ENCODE peak calls at places on chromosomes 11 and 22, in nine cellular contexts. One of them, this sample, is unnamed.

GRCh38 chr11:101863361-101863760 is 51.4 kb upstream of the CEP126 start:
- DNase-seq in NCI-H460: no peak
- DNase-seq in skeletal muscle cell: peak; percentile 25
- DNase-seq in uterus: no peak
- DNase-seq in WERI-Rb-1: no peak
- DNase-seq in astrocyte of the cerebellum: peak; percentile 33
- DNase-seq in CD8-positive, alpha-beta T cell: no peak
- DNase-seq in RCC 7860: peak; percentile 74
- DNase-seq in activated CD4-positive, alpha-beta T cell treated with anti-CD3 and anti-CD28 coated beads, Interleukin-2, amount 50 U/mL, for 1 hour: no peak
- DNase-seq in this sample: peak; percentile 9

GRCh38 chr11:73140213-73141030 is 1.7 kb downstream of the FCHSD2 start:
- DNase-seq in NCI-H460: no peak
- DNase-seq in skeletal muscle cell: no peak
- DNase-seq in uterus: no peak
- DNase-seq in WERI-Rb-1: no peak
- DNase-seq in astrocyte of the cerebellum: no peak
- DNase-seq in CD8-positive, alpha-beta T cell: no peak
- DNase-seq in RCC 7860: no peak
- DNase-seq in activated CD4-positive, alpha-beta T cell treated with anti-CD3 and anti-CD28 coated beads, Interleukin-2, amount 50 U/mL, for 1 hour: no peak
- DNase-seq in this sample: peak; percentile 57

GRCh38 chr22:49351761-49352221 is 475.9 kb downstream of the BRD1 start:
- DNase-seq in NCI-H460: no peak
- DNase-seq in skeletal muscle cell: no peak
- DNase-seq in uterus: no peak
- DNase-seq in WERI-Rb-1: no peak
- DNase-seq in astrocyte of the cerebellum: no peak
- DNase-seq in CD8-positive, alpha-beta T cell: no peak
- DNase-seq in RCC 7860: no peak
- DNase-seq in activated CD4-positive, alpha-beta T cell treated with anti-CD3 and anti-CD28 coated beads, Interleukin-2, amount 50 U/mL, for 1 hour: no peak
- DNase-seq in this sample: no peak

GRCh38 chr22:46579751-46580449 is 40.3 kb upstream of the GRAMD4 start:
- DNase-seq in NCI-H460: no peak
- DNase-seq in skeletal muscle cell: no peak
- DNase-seq in uterus: no peak
- DNase-seq in WERI-Rb-1: no peak
- DNase-seq in astrocyte of the cerebellum: no peak
- DNase-seq in CD8-positive, alpha-beta T cell: no peak
- DNase-seq in RCC 7860: no peak
- DNase-seq in activated CD4-positive, alpha-beta T cell treated with anti-CD3 and anti-CD28 coated beads, Interleukin-2, amount 50 U/mL, for 1 hour: no peak
- DNase-seq in this sample: no peak

GRCh38 chr22:37762389-37762836 is 45.3 kb upstream of the GCAT start:
- DNase-seq in NCI-H460: no peak
- DNase-seq in skeletal muscle cell: no peak
- DNase-seq in uterus: no peak
- DNase-seq in WERI-Rb-1: no peak
- DNase-seq in astrocyte of the cerebellum: no peak
- DNase-seq in CD8-positive, alpha-beta T cell: no peak
- DNase-seq in RCC 7860: no peak
- DNase-seq in activated CD4-positive, alpha-beta T cell treated with anti-CD3 and anti-CD28 coated beads, Interleukin-2, amount 50 U/mL, for 1 hour: no peak
- DNase-seq in this sample: no peak

GRCh38 chr22:19178065-19178658 is 374 bp downstream of the SLC25A1 start:
- DNase-seq in NCI-H460: no peak
- DNase-seq in skeletal muscle cell: no peak
- DNase-seq in uterus: no peak
- DNase-seq in WERI-Rb-1: peak; percentile 46
- DNase-seq in astrocyte of the cerebellum: no peak
- DNase-seq in CD8-positive, alpha-beta T cell: peak; percentile 71
- DNase-seq in RCC 7860: no peak
- DNase-seq in activated CD4-positive, alpha-beta T cell treated with anti-CD3 and anti-CD28 coated beads, Interleukin-2, amount 50 U/mL, for 1 hour: peak; percentile 36
- DNase-seq in this sample: peak; percentile 52

GRCh38 chr11:68843703-68844312 is 2.1 kb upstream of the CPT1A start:
- DNase-seq in NCI-H460: peak; percentile 61
- DNase-seq in skeletal muscle cell: no peak
- DNase-seq in uterus: peak; percentile 62
- DNase-seq in WERI-Rb-1: no peak
- DNase-seq in astrocyte of the cerebellum: no peak
- DNase-seq in CD8-positive, alpha-beta T cell: peak; percentile 87
- DNase-seq in RCC 7860: no peak
- DNase-seq in activated CD4-positive, alpha-beta T cell treated with anti-CD3 and anti-CD28 coated beads, Interleukin-2, amount 50 U/mL, for 1 hour: peak; percentile 66
- DNase-seq in this sample: peak; percentile 68

GRCh38 chr22:30089655-30089974 is 9.4 kb downstream of the HORMAD2 start:
- DNase-seq in NCI-H460: no peak
- DNase-seq in skeletal muscle cell: no peak
- DNase-seq in uterus: no peak
- DNase-seq in WERI-Rb-1: no peak
- DNase-seq in astrocyte of the cerebellum: no peak
- DNase-seq in CD8-positive, alpha-beta T cell: no peak
- DNase-seq in RCC 7860: no peak
- DNase-seq in activated CD4-positive, alpha-beta T cell treated with anti-CD3 and anti-CD28 coated beads, Interleukin-2, amount 50 U/mL, for 1 hour: no peak
- DNase-seq in this sample: no peak

GRCh38 chr11:61777234-61778090 is 14.9 kb downstream of the TMEM258 start:
- DNase-seq in NCI-H460: no peak
- DNase-seq in skeletal muscle cell: no peak
- DNase-seq in uterus: peak; percentile 49
- DNase-seq in WERI-Rb-1: no peak
- DNase-seq in astrocyte of the cerebellum: no peak
- DNase-seq in CD8-positive, alpha-beta T cell: peak; percentile 78
- DNase-seq in RCC 7860: no peak
- DNase-seq in activated CD4-positive, alpha-beta T cell treated with anti-CD3 and anti-CD28 coated beads, Interleukin-2, amount 50 U/mL, for 1 hour: peak; percentile 56
- DNase-seq in this sample: no peak

GRCh38 chr11:118046051-118046963 is 30.6 kb upstream of the TMPRSS4 start:
- DNase-seq in NCI-H460: no peak
- DNase-seq in skeletal muscle cell: no peak
- DNase-seq in uterus: no peak
- DNase-seq in WERI-Rb-1: no peak
- DNase-seq in astrocyte of the cerebellum: no peak
- DNase-seq in CD8-positive, alpha-beta T cell: peak; percentile 62
- DNase-seq in RCC 7860: no peak
- DNase-seq in activated CD4-positive, alpha-beta T cell treated with anti-CD3 and anti-CD28 coated beads, Interleukin-2, amount 50 U/mL, for 1 hour: peak; percentile 41
- DNase-seq in this sample: no peak

GRCh38 chr11:64970731-64971151 is 1.2 kb downstream of the MAJIN start:
- DNase-seq in NCI-H460: no peak
- DNase-seq in skeletal muscle cell: no peak
- DNase-seq in uterus: no peak
- DNase-seq in WERI-Rb-1: no peak
- DNase-seq in astrocyte of the cerebellum: no peak
- DNase-seq in CD8-positive, alpha-beta T cell: no peak
- DNase-seq in RCC 7860: no peak
- DNase-seq in activated CD4-positive, alpha-beta T cell treated with anti-CD3 and anti-CD28 coated beads, Interleukin-2, amount 50 U/mL, for 1 hour: no peak
- DNase-seq in this sample: peak; percentile 11

GRCh38 chr11:78586452-78587046 is 11.9 kb upstream of the NARS2 start:
- DNase-seq in NCI-H460: peak; percentile 15
- DNase-seq in skeletal muscle cell: no peak
- DNase-seq in uterus: no peak
- DNase-seq in WERI-Rb-1: no peak
- DNase-seq in astrocyte of the cerebellum: no peak
- DNase-seq in CD8-positive, alpha-beta T cell: no peak
- DNase-seq in RCC 7860: peak; percentile 43
- DNase-seq in activated CD4-positive, alpha-beta T cell treated with anti-CD3 and anti-CD28 coated beads, Interleukin-2, amount 50 U/mL, for 1 hour: no peak
- DNase-seq in this sample: peak; percentile 59

GRCh38 chr22:29633514-29634312 is 30.3 kb downstream of the NF2 start:
- DNase-seq in NCI-H460: no peak
- DNase-seq in skeletal muscle cell: no peak
- DNase-seq in uterus: no peak
- DNase-seq in WERI-Rb-1: no peak
- DNase-seq in astrocyte of the cerebellum: peak; percentile 29
- DNase-seq in CD8-positive, alpha-beta T cell: no peak
- DNase-seq in RCC 7860: peak; percentile 75
- DNase-seq in activated CD4-positive, alpha-beta T cell treated with anti-CD3 and anti-CD28 coated beads, Interleukin-2, amount 50 U/mL, for 1 hour: no peak
- DNase-seq in this sample: peak; percentile 51

GRCh38 chr11:77191823-77192495 is 63.9 kb downstream of the MYO7A start:
- DNase-seq in NCI-H460: peak; percentile 62
- DNase-seq in skeletal muscle cell: no peak
- DNase-seq in uterus: peak; percentile 38
- DNase-seq in WERI-Rb-1: peak; percentile 72
- DNase-seq in astrocyte of the cerebellum: no peak
- DNase-seq in CD8-positive, alpha-beta T cell: peak; percentile 56
- DNase-seq in RCC 7860: peak; percentile 4
- DNase-seq in activated CD4-positive, alpha-beta T cell treated with anti-CD3 and anti-CD28 coated beads, Interleukin-2, amount 50 U/mL, for 1 hour: peak; percentile 39
- DNase-seq in this sample: peak; percentile 61

GRCh38 chr11:71120346-71120963 is 131.9 kb downstream of the SHANK2 start:
- DNase-seq in NCI-H460: peak; percentile 18
- DNase-seq in skeletal muscle cell: no peak
- DNase-seq in uterus: no peak
- DNase-seq in WERI-Rb-1: peak; percentile 83
- DNase-seq in astrocyte of the cerebellum: no peak
- DNase-seq in CD8-positive, alpha-beta T cell: no peak
- DNase-seq in RCC 7860: no peak
- DNase-seq in activated CD4-positive, alpha-beta T cell treated with anti-CD3 and anti-CD28 coated beads, Interleukin-2, amount 50 U/mL, for 1 hour: no peak
- DNase-seq in this sample: no peak

GRCh38 chr22:37501176-37501609 is 15.0 kb upstream of the MFNG start:
- DNase-seq in NCI-H460: no peak
- DNase-seq in skeletal muscle cell: no peak
- DNase-seq in uterus: no peak
- DNase-seq in WERI-Rb-1: no peak
- DNase-seq in astrocyte of the cerebellum: no peak
- DNase-seq in CD8-positive, alpha-beta T cell: no peak
- DNase-seq in RCC 7860: peak; percentile 48
- DNase-seq in activated CD4-positive, alpha-beta T cell treated with anti-CD3 and anti-CD28 coated beads, Interleukin-2, amount 50 U/mL, for 1 hour: no peak
- DNase-seq in this sample: no peak

GRCh38 chr22:45757936-45758335 is 86.3 kb downstream of the ATXN10 start:
- DNase-seq in NCI-H460: no peak
- DNase-seq in skeletal muscle cell: no peak
- DNase-seq in uterus: no peak
- DNase-seq in WERI-Rb-1: no peak
- DNase-seq in astrocyte of the cerebellum: no peak
- DNase-seq in CD8-positive, alpha-beta T cell: no peak
- DNase-seq in RCC 7860: no peak
- DNase-seq in activated CD4-positive, alpha-beta T cell treated with anti-CD3 and anti-CD28 coated beads, Interleukin-2, amount 50 U/mL, for 1 hour: no peak
- DNase-seq in this sample: no peak

GRCh38 chr11:117908959-117909610 is 20.1 kb downstream of the TMPRSS13 start:
- DNase-seq in NCI-H460: no peak
- DNase-seq in skeletal muscle cell: no peak
- DNase-seq in uterus: no peak
- DNase-seq in WERI-Rb-1: no peak
- DNase-seq in astrocyte of the cerebellum: no peak
- DNase-seq in CD8-positive, alpha-beta T cell: no peak
- DNase-seq in RCC 7860: no peak
- DNase-seq in activated CD4-positive, alpha-beta T cell treated with anti-CD3 and anti-CD28 coated beads, Interleukin-2, amount 50 U/mL, for 1 hour: no peak
- DNase-seq in this sample: peak; percentile 16

GRCh38 chr22:29030618-29031235 is 30.9 kb downstream of the C22orf31 start:
- DNase-seq in NCI-H460: peak; percentile 12
- DNase-seq in skeletal muscle cell: peak; percentile 48
- DNase-seq in uterus: peak; percentile 80
- DNase-seq in WERI-Rb-1: no peak
- DNase-seq in astrocyte of the cerebellum: peak; percentile 90
- DNase-seq in CD8-positive, alpha-beta T cell: no peak
- DNase-seq in RCC 7860: peak; percentile 87
- DNase-seq in activated CD4-positive, alpha-beta T cell treated with anti-CD3 and anti-CD28 coated beads, Interleukin-2, amount 50 U/mL, for 1 hour: no peak
- DNase-seq in this sample: peak; percentile 80

GRCh38 chr11:102266111-102266510 is 51.2 kb upstream of the BIRC3 start:
- DNase-seq in NCI-H460: no peak
- DNase-seq in skeletal muscle cell: no peak
- DNase-seq in uterus: no peak
- DNase-seq in WERI-Rb-1: no peak
- DNase-seq in astrocyte of the cerebellum: no peak
- DNase-seq in CD8-positive, alpha-beta T cell: no peak
- DNase-seq in RCC 7860: no peak
- DNase-seq in activated CD4-positive, alpha-beta T cell treated with anti-CD3 and anti-CD28 coated beads, Interleukin-2, amount 50 U/mL, for 1 hour: no peak
- DNase-seq in this sample: no peak

GRCh38 chr11:107712342-107712741 is 486 bp upstream of the SLN start:
- DNase-seq in NCI-H460: no peak
- DNase-seq in skeletal muscle cell: no peak
- DNase-seq in uterus: no peak
- DNase-seq in WERI-Rb-1: no peak
- DNase-seq in astrocyte of the cerebellum: no peak
- DNase-seq in CD8-positive, alpha-beta T cell: no peak
- DNase-seq in RCC 7860: no peak
- DNase-seq in activated CD4-positive, alpha-beta T cell treated with anti-CD3 and anti-CD28 coated beads, Interleukin-2, amount 50 U/mL, for 1 hour: no peak
- DNase-seq in this sample: no peak

GRCh38 chr22:23583153-23583552 is 3.1 kb upstream of the IGLL1 start:
- DNase-seq in NCI-H460: no peak
- DNase-seq in skeletal muscle cell: no peak
- DNase-seq in uterus: no peak
- DNase-seq in WERI-Rb-1: no peak
- DNase-seq in astrocyte of the cerebellum: no peak
- DNase-seq in CD8-positive, alpha-beta T cell: no peak
- DNase-seq in RCC 7860: no peak
- DNase-seq in activated CD4-positive, alpha-beta T cell treated with anti-CD3 and anti-CD28 coated beads, Interleukin-2, amount 50 U/mL, for 1 hour: no peak
- DNase-seq in this sample: no peak

GRCh38 chr22:41469218-41469851 is 418 bp downstream of the ACO2 start:
- DNase-seq in NCI-H460: no peak
- DNase-seq in skeletal muscle cell: no peak
- DNase-seq in uterus: no peak
- DNase-seq in WERI-Rb-1: peak; percentile 23
- DNase-seq in astrocyte of the cerebellum: no peak
- DNase-seq in CD8-positive, alpha-beta T cell: no peak
- DNase-seq in RCC 7860: no peak
- DNase-seq in activated CD4-positive, alpha-beta T cell treated with anti-CD3 and anti-CD28 coated beads, Interleukin-2, amount 50 U/mL, for 1 hour: no peak
- DNase-seq in this sample: peak; percentile 61

GRCh38 chr11:46889689-46890475 is 28.5 kb downstream of the LRP4 start:
- DNase-seq in NCI-H460: peak; percentile 77
- DNase-seq in skeletal muscle cell: peak; percentile 13
- DNase-seq in uterus: peak; percentile 66
- DNase-seq in WERI-Rb-1: peak; percentile 60
- DNase-seq in astrocyte of the cerebellum: peak; percentile 65
- DNase-seq in CD8-positive, alpha-beta T cell: peak; percentile 82
- DNase-seq in RCC 7860: peak; percentile 43
- DNase-seq in activated CD4-positive, alpha-beta T cell treated with anti-CD3 and anti-CD28 coated beads, Interleukin-2, amount 50 U/mL, for 1 hour: peak; percentile 74
- DNase-seq in this sample: peak; percentile 71

GRCh38 chr11:126997641-126998040 is 2.9 kb downstream of the KIRREL3 start:
- DNase-seq in NCI-H460: no peak
- DNase-seq in skeletal muscle cell: no peak
- DNase-seq in uterus: no peak
- DNase-seq in WERI-Rb-1: no peak
- DNase-seq in astrocyte of the cerebellum: no peak
- DNase-seq in CD8-positive, alpha-beta T cell: no peak
- DNase-seq in RCC 7860: no peak
- DNase-seq in activated CD4-positive, alpha-beta T cell treated with anti-CD3 and anti-CD28 coated beads, Interleukin-2, amount 50 U/mL, for 1 hour: no peak
- DNase-seq in this sample: no peak

GRCh38 chr22:49232319-49233067 is 595.2 kb downstream of the BRD1 start:
- DNase-seq in NCI-H460: no peak
- DNase-seq in skeletal muscle cell: no peak
- DNase-seq in uterus: no peak
- DNase-seq in WERI-Rb-1: no peak
- DNase-seq in astrocyte of the cerebellum: no peak
- DNase-seq in CD8-positive, alpha-beta T cell: peak; percentile 25
- DNase-seq in RCC 7860: no peak
- DNase-seq in activated CD4-positive, alpha-beta T cell treated with anti-CD3 and anti-CD28 coated beads, Interleukin-2, amount 50 U/mL, for 1 hour: no peak
- DNase-seq in this sample: no peak

GRCh38 chr11:77506857-77507256 is 33.0 kb upstream of the PAK1 start:
- DNase-seq in NCI-H460: no peak
- DNase-seq in skeletal muscle cell: no peak
- DNase-seq in uterus: no peak
- DNase-seq in WERI-Rb-1: no peak
- DNase-seq in astrocyte of the cerebellum: no peak
- DNase-seq in CD8-positive, alpha-beta T cell: no peak
- DNase-seq in RCC 7860: peak; percentile 32
- DNase-seq in activated CD4-positive, alpha-beta T cell treated with anti-CD3 and anti-CD28 coated beads, Interleukin-2, amount 50 U/mL, for 1 hour: no peak
- DNase-seq in this sample: no peak

GRCh38 chr11:125262825-125263218 is 98.3 kb downstream of the PKNOX2 start:
- DNase-seq in NCI-H460: no peak
- DNase-seq in skeletal muscle cell: no peak
- DNase-seq in uterus: no peak
- DNase-seq in WERI-Rb-1: no peak
- DNase-seq in astrocyte of the cerebellum: no peak
- DNase-seq in CD8-positive, alpha-beta T cell: no peak
- DNase-seq in RCC 7860: no peak
- DNase-seq in activated CD4-positive, alpha-beta T cell treated with anti-CD3 and anti-CD28 coated beads, Interleukin-2, amount 50 U/mL, for 1 hour: no peak
- DNase-seq in this sample: no peak

GRCh38 chr11:130642994-130643393 is 194.5 kb downstream of the ADAMTS15 start:
- DNase-seq in NCI-H460: no peak
- DNase-seq in skeletal muscle cell: no peak
- DNase-seq in uterus: no peak
- DNase-seq in WERI-Rb-1: no peak
- DNase-seq in astrocyte of the cerebellum: no peak
- DNase-seq in CD8-positive, alpha-beta T cell: no peak
- DNase-seq in RCC 7860: no peak
- DNase-seq in activated CD4-positive, alpha-beta T cell treated with anti-CD3 and anti-CD28 coated beads, Interleukin-2, amount 50 U/mL, for 1 hour: no peak
- DNase-seq in this sample: no peak

GRCh38 chr11:11078344-11078743 is 220.5 kb upstream of the ZBED5 start:
- DNase-seq in NCI-H460: no peak
- DNase-seq in skeletal muscle cell: no peak
- DNase-seq in uterus: no peak
- DNase-seq in WERI-Rb-1: no peak
- DNase-seq in astrocyte of the cerebellum: no peak
- DNase-seq in CD8-positive, alpha-beta T cell: no peak
- DNase-seq in RCC 7860: no peak
- DNase-seq in activated CD4-positive, alpha-beta T cell treated with anti-CD3 and anti-CD28 coated beads, Interleukin-2, amount 50 U/mL, for 1 hour: no peak
- DNase-seq in this sample: peak; percentile 8

GRCh38 chr11:133041928-133042890 is 490.1 kb downstream of the OPCML start:
- DNase-seq in NCI-H460: no peak
- DNase-seq in skeletal muscle cell: no peak
- DNase-seq in uterus: no peak
- DNase-seq in WERI-Rb-1: no peak
- DNase-seq in astrocyte of the cerebellum: no peak
- DNase-seq in CD8-positive, alpha-beta T cell: no peak
- DNase-seq in RCC 7860: no peak
- DNase-seq in activated CD4-positive, alpha-beta T cell treated with anti-CD3 and anti-CD28 coated beads, Interleukin-2, amount 50 U/mL, for 1 hour: no peak
- DNase-seq in this sample: no peak

This sample was measured in RKO.